ENCODE peak calls at places on chromosomes 4 and X, in five cellular contexts. One of them, this sample, is unnamed.

GRCh38 chr4:10201356-10202223 is 85.0 kb upstream of the WDR1 start:
- DNase-seq in lung: peak; percentile 10
- DNase-seq in sigmoid colon: no peak
- DNase-seq in fibroblast of pulmonary artery: no peak
- DNase-seq in gastrocnemius medialis: no peak
- DNase-seq in this sample: no peak

GRCh38 chr4:8871417-8872401 is at the start of gene HMX1:
- DNase-seq in lung: no peak
- DNase-seq in sigmoid colon: no peak
- DNase-seq in fibroblast of pulmonary artery: no peak
- DNase-seq in gastrocnemius medialis: no peak
- DNase-seq in this sample: no peak

GRCh38 chrX:30141966-30142365 is 73.4 kb upstream of the MAGEB2 start:
- DNase-seq in lung: no peak
- DNase-seq in sigmoid colon: no peak
- DNase-seq in fibroblast of pulmonary artery: peak; percentile 58
- DNase-seq in gastrocnemius medialis: no peak
- DNase-seq in this sample: peak; percentile 52

GRCh38 chrX:106177106-106177981 is 9.2 kb downstream of the PWWP3B start:
- DNase-seq in lung: no peak
- DNase-seq in sigmoid colon: no peak
- DNase-seq in fibroblast of pulmonary artery: peak; percentile 86
- DNase-seq in gastrocnemius medialis: peak; percentile 26
- DNase-seq in this sample: peak; percentile 50

GRCh38 chr4:13248621-13249298 is 235.4 kb downstream of the RAB28 start:
- DNase-seq in lung: no peak
- DNase-seq in sigmoid colon: no peak
- DNase-seq in fibroblast of pulmonary artery: peak; percentile 17
- DNase-seq in gastrocnemius medialis: no peak
- DNase-seq in this sample: peak; percentile 22

GRCh38 chrX:110795645-110796510 is at the start of gene CHRDL1:
- DNase-seq in lung: no peak
- DNase-seq in sigmoid colon: peak; percentile 88
- DNase-seq in fibroblast of pulmonary artery: no peak
- DNase-seq in gastrocnemius medialis: no peak
- DNase-seq in this sample: no peak

GRCh38 chrX:119502727-119503483 is 34.7 kb downstream of the SLC25A5 start:
- DNase-seq in lung: peak; percentile 72
- DNase-seq in sigmoid colon: peak; percentile 24
- DNase-seq in fibroblast of pulmonary artery: peak; percentile 31
- DNase-seq in gastrocnemius medialis: no peak
- DNase-seq in this sample: no peak

GRCh38 chrX:120456973-120457372 is 12.1 kb downstream of the LAMP2 start:
- DNase-seq in lung: no peak
- DNase-seq in sigmoid colon: no peak
- DNase-seq in fibroblast of pulmonary artery: no peak
- DNase-seq in gastrocnemius medialis: no peak
- DNase-seq in this sample: peak; percentile 30

GRCh38 chrX:153848325-153848724 is 18.0 kb upstream of the PDZD4 start:
- DNase-seq in lung: no peak
- DNase-seq in sigmoid colon: no peak
- DNase-seq in fibroblast of pulmonary artery: no peak
- DNase-seq in gastrocnemius medialis: no peak
- DNase-seq in this sample: no peak

GRCh38 chr4:2947926-2948325 is 15.3 kb downstream of the NOP14 start:
- DNase-seq in lung: no peak
- DNase-seq in sigmoid colon: peak; percentile 61
- DNase-seq in fibroblast of pulmonary artery: no peak
- DNase-seq in gastrocnemius medialis: no peak
- DNase-seq in this sample: no peak

GRCh38 chr4:112343330-112343729 is 46.2 kb downstream of the ALPK1 start:
- DNase-seq in lung: no peak
- DNase-seq in sigmoid colon: no peak
- DNase-seq in fibroblast of pulmonary artery: no peak
- DNase-seq in gastrocnemius medialis: no peak
- DNase-seq in this sample: no peak

GRCh38 chr4:124025423-124025822 is 628.8 kb downstream of the SPRY1 start:
- DNase-seq in lung: no peak
- DNase-seq in sigmoid colon: no peak
- DNase-seq in fibroblast of pulmonary artery: no peak
- DNase-seq in gastrocnemius medialis: no peak
- DNase-seq in this sample: peak; percentile 30

GRCh38 chr4:132934901-132935300 is 214.2 kb upstream of the PCDH10 start:
- DNase-seq in lung: no peak
- DNase-seq in sigmoid colon: no peak
- DNase-seq in fibroblast of pulmonary artery: no peak
- DNase-seq in gastrocnemius medialis: no peak
- DNase-seq in this sample: no peak

GRCh38 chr4:140637836-140638235 is 69.1 kb upstream of the UCP1 start:
- DNase-seq in lung: no peak
- DNase-seq in sigmoid colon: no peak
- DNase-seq in fibroblast of pulmonary artery: peak; percentile 42
- DNase-seq in gastrocnemius medialis: no peak
- DNase-seq in this sample: peak; percentile 24

GRCh38 chr4:142080960-142081359 is 444.6 kb downstream of the IL15 start:
- DNase-seq in lung: no peak
- DNase-seq in sigmoid colon: no peak
- DNase-seq in fibroblast of pulmonary artery: peak; percentile 49
- DNase-seq in gastrocnemius medialis: no peak
- DNase-seq in this sample: no peak

GRCh38 chr4:3451956-3452355 is 10.2 kb downstream of the HGFAC start:
- DNase-seq in lung: no peak
- DNase-seq in sigmoid colon: no peak
- DNase-seq in fibroblast of pulmonary artery: peak; percentile 18
- DNase-seq in gastrocnemius medialis: no peak
- DNase-seq in this sample: peak; percentile 33

GRCh38 chr4:83170952-83171399 is 56.4 kb upstream of the PLAC8 start:
- DNase-seq in lung: no peak
- DNase-seq in sigmoid colon: no peak
- DNase-seq in fibroblast of pulmonary artery: peak; percentile 8
- DNase-seq in gastrocnemius medialis: no peak
- DNase-seq in this sample: no peak

GRCh38 chrX:2325076-2325784 is 175.5 kb downstream of the DHRSX start:
- DNase-seq in lung: peak; percentile 84
- DNase-seq in sigmoid colon: peak; percentile 96
- DNase-seq in fibroblast of pulmonary artery: peak; percentile 59
- DNase-seq in gastrocnemius medialis: peak; percentile 19
- DNase-seq in this sample: peak; percentile 89

GRCh38 chr4:134328741-134329140 is 127.2 kb upstream of the PABPC4L start:
- DNase-seq in lung: no peak
- DNase-seq in sigmoid colon: no peak
- DNase-seq in fibroblast of pulmonary artery: no peak
- DNase-seq in gastrocnemius medialis: no peak
- DNase-seq in this sample: no peak

GRCh38 chr4:3293410-3294391 is 880 bp downstream of the RGS12 start:
- DNase-seq in lung: no peak
- DNase-seq in sigmoid colon: no peak
- DNase-seq in fibroblast of pulmonary artery: no peak
- DNase-seq in gastrocnemius medialis: no peak
- DNase-seq in this sample: no peak

DNA sequence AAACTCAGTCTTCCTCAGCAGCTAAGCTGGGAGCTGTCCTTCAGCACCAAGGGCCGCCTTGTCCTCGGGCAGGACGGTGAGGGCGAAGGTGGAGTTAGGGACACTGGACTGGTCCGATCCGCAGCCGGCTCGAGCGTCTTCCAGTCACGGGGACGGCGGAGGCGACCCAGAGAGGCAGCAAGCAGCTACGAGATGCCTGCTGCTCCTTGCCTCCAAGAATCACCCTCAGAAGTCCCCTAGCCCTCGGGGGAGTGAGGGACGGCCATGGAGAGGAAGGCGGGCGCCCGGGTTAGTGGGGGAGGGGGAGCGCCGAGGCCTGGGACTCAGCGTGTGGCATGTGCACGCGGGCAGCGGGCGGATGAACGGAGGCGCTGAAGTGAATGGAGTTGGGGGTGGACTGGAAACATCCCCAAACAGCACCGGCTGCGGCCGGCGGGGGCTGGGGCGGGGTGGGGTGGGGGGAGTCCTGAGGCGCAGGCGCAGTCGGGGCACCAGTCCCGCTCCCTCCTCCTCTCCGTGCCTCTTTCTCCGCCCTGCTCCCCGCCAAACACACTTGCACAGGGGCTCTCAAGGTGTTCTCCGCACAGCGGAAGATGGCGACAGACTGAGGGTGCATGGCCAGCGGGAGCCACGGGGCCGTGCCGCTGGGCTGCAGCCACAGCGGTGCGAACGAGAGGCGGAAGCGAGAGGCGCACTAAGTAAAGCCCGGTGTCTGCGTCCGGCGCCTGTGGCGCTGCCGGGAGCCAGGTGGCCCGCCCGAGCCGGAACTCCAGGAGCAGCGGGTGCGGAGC is at the start of gene NALF2:
- DNase-seq in lung: peak; percentile 45
- DNase-seq in sigmoid colon: peak; percentile 70
- DNase-seq in fibroblast of pulmonary artery: peak; percentile 70
- DNase-seq in gastrocnemius medialis: no peak
- DNase-seq in this sample: peak; percentile 28
- H3K4me3 ChIP-seq in lung: no peak within 1 kb of the TSS
- H3K4me3 ChIP-seq in sigmoid colon: peak within 1 kb of the TSS; percentile 41
- H3K4me3 ChIP-seq in fibroblast of pulmonary artery: peak within 1 kb of the TSS; percentile 60
- H3K4me3 ChIP-seq in gastrocnemius medialis: peak within 1 kb of the TSS; percentile 56
- H3K4me3 ChIP-seq in this sample: peak within 1 kb of the TSS; percentile 18

GRCh38 chr4:97912151-97912550 is 231.1 kb downstream of the STPG2 start:
- DNase-seq in lung: no peak
- DNase-seq in sigmoid colon: no peak
- DNase-seq in fibroblast of pulmonary artery: no peak
- DNase-seq in gastrocnemius medialis: no peak
- DNase-seq in this sample: no peak

GRCh38 chr4:97910005-97910404 is 233.3 kb downstream of the STPG2 start:
- DNase-seq in lung: no peak
- DNase-seq in sigmoid colon: no peak
- DNase-seq in fibroblast of pulmonary artery: no peak
- DNase-seq in gastrocnemius medialis: no peak
- DNase-seq in this sample: no peak

GRCh38 chr4:97917115-97917514 is 226.2 kb downstream of the STPG2 start:
- DNase-seq in lung: no peak
- DNase-seq in sigmoid colon: no peak
- DNase-seq in fibroblast of pulmonary artery: no peak
- DNase-seq in gastrocnemius medialis: no peak
- DNase-seq in this sample: no peak

DNA sequence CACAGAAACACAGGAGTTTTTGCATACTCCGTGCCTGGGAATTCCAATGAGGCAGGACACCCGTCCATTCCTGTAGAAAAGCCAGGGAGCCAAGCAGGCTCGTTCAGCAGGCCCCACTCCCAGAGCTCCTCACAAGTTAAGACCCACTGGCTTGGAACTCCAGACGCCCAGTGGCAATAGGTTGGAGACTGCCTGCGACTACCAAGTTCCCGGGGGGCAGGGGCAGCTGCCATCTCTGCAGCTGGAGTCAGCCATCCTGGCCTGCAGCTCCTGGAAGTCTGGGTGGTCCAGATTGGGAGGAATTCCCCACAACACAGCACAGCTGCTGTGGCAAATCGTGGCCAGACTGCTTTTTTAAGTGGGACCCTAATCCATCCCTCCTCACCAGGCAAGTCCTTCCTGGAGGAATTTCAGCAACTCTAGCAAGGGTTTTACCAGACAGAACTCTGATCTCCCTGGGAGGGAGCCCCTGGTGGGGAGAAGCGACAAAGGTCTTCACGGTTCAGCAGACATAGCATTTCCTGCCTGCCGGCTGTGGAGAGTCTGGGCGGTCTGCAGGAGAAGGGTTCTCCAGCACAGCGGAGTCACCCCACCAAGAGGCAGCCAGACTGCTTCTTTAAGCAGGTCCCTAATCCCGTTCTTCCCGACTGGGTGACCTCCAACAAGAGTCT is 231.9 kb downstream of the STPG2 start:
- DNase-seq in lung: no peak
- DNase-seq in sigmoid colon: no peak
- DNase-seq in fibroblast of pulmonary artery: no peak
- DNase-seq in gastrocnemius medialis: no peak
- DNase-seq in this sample: no peak
- TF ChIP-seq CTCF in lung: no peak
- TF ChIP-seq CTCF in sigmoid colon: no peak
- TF ChIP-seq CTCF in fibroblast of pulmonary artery: no peak
- TF ChIP-seq CTCF in gastrocnemius medialis: no peak
- TF ChIP-seq CTCF in this sample: no peak

GRCh38 chrX:40093586-40093985 is 4.2 kb downstream of the BCOR start:
- DNase-seq in lung: no peak
- DNase-seq in sigmoid colon: no peak
- DNase-seq in fibroblast of pulmonary artery: no peak
- DNase-seq in gastrocnemius medialis: no peak
- DNase-seq in this sample: no peak
- H3K4me3 ChIP-seq in lung: no peak overlapping the region
- H3K4me3 ChIP-seq in sigmoid colon: peak overlapping the region; percentile 80
- H3K4me3 ChIP-seq in fibroblast of pulmonary artery: peak overlapping the region; percentile 61
- H3K4me3 ChIP-seq in gastrocnemius medialis: peak overlapping the region; percentile 89
- H3K4me3 ChIP-seq in this sample: peak overlapping the region; percentile 67

DNA sequence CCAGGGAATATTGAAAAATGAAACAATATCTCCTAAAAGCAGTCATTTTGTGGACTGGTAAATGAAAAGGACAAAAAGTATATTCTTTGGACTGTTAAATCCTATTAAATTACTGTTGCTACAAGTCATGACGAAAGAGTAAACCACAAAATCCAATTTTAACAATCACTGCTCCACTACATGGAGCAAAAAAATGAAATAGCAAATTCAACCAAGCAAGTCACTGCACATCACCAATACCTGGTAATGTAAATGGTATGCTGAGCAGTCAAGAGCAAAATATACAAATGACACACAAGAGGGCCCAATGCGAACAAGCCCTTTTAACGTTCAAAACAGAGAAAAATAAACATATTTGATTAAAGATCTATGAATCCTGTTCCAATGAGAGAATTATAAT is 126.2 kb downstream of the KLHL13 start:
- DNase-seq in lung: no peak
- DNase-seq in sigmoid colon: no peak
- DNase-seq in fibroblast of pulmonary artery: no peak
- DNase-seq in gastrocnemius medialis: no peak
- DNase-seq in this sample: no peak
- TF ChIP-seq CTCF in lung: no peak
- TF ChIP-seq CTCF in sigmoid colon: no peak
- TF ChIP-seq CTCF in fibroblast of pulmonary artery: no peak
- TF ChIP-seq CTCF in gastrocnemius medialis: no peak
- TF ChIP-seq CTCF in this sample: no peak

GRCh38 chr4:173056708-173057107 is 111.9 kb upstream of the GALNT7 start:
- DNase-seq in lung: no peak
- DNase-seq in sigmoid colon: no peak
- DNase-seq in fibroblast of pulmonary artery: no peak
- DNase-seq in gastrocnemius medialis: no peak
- DNase-seq in this sample: no peak

GRCh38 chr4:173056271-173056670 is 112.3 kb upstream of the GALNT7 start:
- DNase-seq in lung: no peak
- DNase-seq in sigmoid colon: no peak
- DNase-seq in fibroblast of pulmonary artery: no peak
- DNase-seq in gastrocnemius medialis: no peak
- DNase-seq in this sample: no peak

GRCh38 chr4:173061160-173061559 is 107.5 kb upstream of the GALNT7 start:
- DNase-seq in lung: no peak
- DNase-seq in sigmoid colon: no peak
- DNase-seq in fibroblast of pulmonary artery: no peak
- DNase-seq in gastrocnemius medialis: no peak
- DNase-seq in this sample: no peak

GRCh38 chr4:173057442-173057841 is 111.2 kb upstream of the GALNT7 start:
- DNase-seq in lung: no peak
- DNase-seq in sigmoid colon: no peak
- DNase-seq in fibroblast of pulmonary artery: no peak
- DNase-seq in gastrocnemius medialis: no peak
- DNase-seq in this sample: no peak

GRCh38 chr4:173057906-173058305 is 110.7 kb upstream of the GALNT7 start:
- DNase-seq in lung: no peak
- DNase-seq in sigmoid colon: no peak
- DNase-seq in fibroblast of pulmonary artery: peak; percentile 26
- DNase-seq in gastrocnemius medialis: no peak
- DNase-seq in this sample: no peak
- H3K4me3 ChIP-seq in lung: no peak overlapping the region
- H3K4me3 ChIP-seq in sigmoid colon: no peak overlapping the region
- H3K4me3 ChIP-seq in fibroblast of pulmonary artery: no peak overlapping the region
- H3K4me3 ChIP-seq in gastrocnemius medialis: no peak overlapping the region
- H3K4me3 ChIP-seq in this sample: no peak overlapping the region

GRCh38 chr4:78748361-78748760 is 27.8 kb upstream of the BMP2K start:
- DNase-seq in lung: no peak
- DNase-seq in sigmoid colon: no peak
- DNase-seq in fibroblast of pulmonary artery: no peak
- DNase-seq in gastrocnemius medialis: no peak
- DNase-seq in this sample: no peak
- TF ChIP-seq CTCF in lung: no peak
- TF ChIP-seq CTCF in sigmoid colon: no peak
- TF ChIP-seq CTCF in fibroblast of pulmonary artery: no peak
- TF ChIP-seq CTCF in gastrocnemius medialis: no peak
- TF ChIP-seq CTCF in this sample: no peak